ENCODE peak calls at places on chromosomes 5 and 9, in six cellular contexts. One of them, this sample, is unnamed.

GRCh38 chr5:13478831-13479465 is 465.5 kb downstream of the DNAH5 start:
- DNase-seq in WTC11: peak; percentile 32
- DNase-seq in endothelial cell: peak; percentile 47
- DNase-seq in AG04449: no peak
- DNase-seq in AG09319: no peak
- DNase-seq in neural progenitor cell: peak; percentile 73
- DNase-seq in this sample: peak; percentile 31

GRCh38 chr5:110760158-110760557 is 21.4 kb downstream of the SLC25A46 start:
- DNase-seq in endothelial cell: no peak
- DNase-seq in AG04449: no peak
- DNase-seq in AG09319: no peak
- DNase-seq in WTC11: no peak
- DNase-seq in neural progenitor cell: no peak
- DNase-seq in this sample: no peak

GRCh38 chr5:62432618-62433064 is 20.1 kb downstream of the IPO11 start:
- DNase-seq in neural progenitor cell: no peak
- DNase-seq in AG09319: no peak
- DNase-seq in WTC11: no peak
- DNase-seq in AG04449: no peak
- DNase-seq in endothelial cell: no peak
- DNase-seq in this sample: no peak

GRCh38 chr5:147417133-147417813 is 92.6 kb downstream of the DPYSL3 start:
- DNase-seq in AG09319: peak; percentile 82
- DNase-seq in neural progenitor cell: no peak
- DNase-seq in WTC11: no peak
- DNase-seq in endothelial cell: no peak
- DNase-seq in AG04449: no peak
- DNase-seq in this sample: no peak

GRCh38 chr5:178551059-178551458 is 39.1 kb downstream of the COL23A1 start:
- DNase-seq in WTC11: no peak
- DNase-seq in AG09319: no peak
- DNase-seq in neural progenitor cell: no peak
- DNase-seq in endothelial cell: no peak
- DNase-seq in AG04449: no peak
- DNase-seq in this sample: no peak

GRCh38 chr5:82164109-82164956 is 113.8 kb downstream of the RPS23 start:
- DNase-seq in WTC11: no peak
- DNase-seq in AG04449: no peak
- DNase-seq in AG09319: no peak
- DNase-seq in neural progenitor cell: no peak
- DNase-seq in endothelial cell: no peak
- DNase-seq in this sample: no peak

GRCh38 chr5:35029333-35029732 is 18.4 kb downstream of the AGXT2 start:
- DNase-seq in WTC11: no peak
- DNase-seq in AG09319: no peak
- DNase-seq in endothelial cell: no peak
- DNase-seq in AG04449: no peak
- DNase-seq in neural progenitor cell: no peak
- DNase-seq in this sample: no peak

GRCh38 chr5:17289681-17290619 is 72.5 kb downstream of the BASP1 start:
- DNase-seq in AG04449: peak; percentile 19
- DNase-seq in endothelial cell: no peak
- DNase-seq in neural progenitor cell: no peak
- DNase-seq in AG09319: no peak
- DNase-seq in WTC11: no peak
- DNase-seq in this sample: no peak

GRCh38 chr5:142133382-142134206 is 25.0 kb downstream of the NDFIP1 start:
- DNase-seq in WTC11: no peak
- DNase-seq in neural progenitor cell: no peak
- DNase-seq in endothelial cell: no peak
- DNase-seq in AG09319: no peak
- DNase-seq in AG04449: no peak
- DNase-seq in this sample: no peak

GRCh38 chr9:15357050-15357653 is 50.1 kb upstream of the TTC39B start:
- DNase-seq in endothelial cell: peak; percentile 10
- DNase-seq in neural progenitor cell: peak; percentile 8
- DNase-seq in AG04449: no peak
- DNase-seq in AG09319: no peak
- DNase-seq in WTC11: peak; percentile 58
- DNase-seq in this sample: no peak

GRCh38 chr5:141513021-141513626 is 24.2 kb downstream of the PCDHGC5 start:
- DNase-seq in neural progenitor cell: peak; percentile 81
- DNase-seq in AG09319: no peak
- DNase-seq in AG04449: no peak
- DNase-seq in WTC11: peak; percentile 51
- DNase-seq in endothelial cell: peak; percentile 62
- DNase-seq in this sample: peak; percentile 75

GRCh38 chr5:61327761-61328753 is 4.0 kb upstream of the ZSWIM6 start:
- DNase-seq in WTC11: no peak
- DNase-seq in endothelial cell: no peak
- DNase-seq in AG04449: no peak
- DNase-seq in AG09319: no peak
- DNase-seq in neural progenitor cell: no peak
- DNase-seq in this sample: no peak
- TF ChIP-seq CTCF in WTC11: no peak
- TF ChIP-seq CTCF in endothelial cell: no peak
- TF ChIP-seq CTCF in AG04449: no peak
- TF ChIP-seq CTCF in AG09319: no peak
- TF ChIP-seq CTCF in neural progenitor cell: peak; percentile 33
- TF ChIP-seq CTCF in this sample: no peak

DNA sequence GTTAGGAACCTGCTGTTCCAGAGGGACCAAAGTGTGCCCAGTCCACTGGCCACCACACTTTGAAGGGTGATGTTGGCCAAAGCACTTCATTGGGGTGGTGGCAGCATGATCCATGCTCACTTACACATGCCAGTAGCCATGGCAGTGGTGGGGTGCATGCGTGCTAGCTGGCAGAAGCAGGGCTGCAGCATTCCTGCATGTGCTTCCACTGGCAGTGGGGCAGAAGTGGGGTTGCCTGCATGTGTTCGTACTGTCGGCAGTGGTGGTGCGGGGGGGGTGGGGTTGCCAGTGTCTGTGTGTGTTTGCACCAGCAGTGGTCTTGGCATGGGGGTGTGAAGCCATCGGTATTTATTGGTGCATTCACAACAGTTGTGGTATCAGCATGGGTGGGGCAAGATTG is 260.3 kb upstream of the ANKH start:
- DNase-seq in endothelial cell: no peak
- DNase-seq in WTC11: no peak
- DNase-seq in AG04449: no peak
- DNase-seq in AG09319: no peak
- DNase-seq in neural progenitor cell: no peak
- DNase-seq in this sample: no peak
- TF ChIP-seq CTCF in endothelial cell: no peak
- TF ChIP-seq CTCF in WTC11: no peak
- TF ChIP-seq CTCF in AG04449: no peak
- TF ChIP-seq CTCF in AG09319: no peak
- TF ChIP-seq CTCF in neural progenitor cell: no peak
- TF ChIP-seq CTCF in this sample: no peak

DNA sequence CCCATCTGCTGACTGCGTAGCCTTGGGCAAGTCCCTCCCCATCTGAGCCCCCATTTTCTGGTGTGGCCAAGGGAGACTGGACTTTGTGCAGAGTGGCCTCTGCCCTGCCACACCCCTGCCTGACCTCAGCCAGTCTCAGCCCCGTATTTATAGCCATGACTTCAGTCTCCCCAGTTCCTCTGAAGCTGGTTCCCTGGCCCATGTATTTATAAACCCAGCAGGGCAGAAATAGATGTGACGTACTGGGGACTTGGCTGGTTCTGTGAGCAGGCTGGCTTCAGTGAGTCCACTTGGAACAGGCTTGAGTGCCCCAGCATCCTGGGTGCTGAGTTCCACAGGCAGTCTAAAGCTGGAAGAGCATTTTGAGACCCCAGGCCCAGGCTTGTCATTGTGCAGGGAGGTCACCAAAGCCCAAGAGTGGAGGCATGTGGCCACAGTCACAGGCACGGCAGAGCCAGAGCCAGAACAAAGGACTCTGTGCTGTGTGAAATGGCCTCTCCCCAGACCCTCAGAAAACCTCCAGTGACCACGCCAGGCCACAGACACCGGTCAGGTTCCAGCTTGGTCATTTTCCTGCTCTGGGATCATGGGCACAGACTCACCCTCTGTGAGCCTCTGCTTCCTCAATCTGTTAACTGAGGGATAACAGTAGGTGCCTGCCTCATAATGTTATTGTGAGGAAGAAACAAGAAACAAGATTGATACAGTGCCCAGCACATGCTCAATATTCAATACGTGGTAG is 30.4 kb upstream of the SYNPO start:
- DNase-seq in WTC11: no peak
- DNase-seq in neural progenitor cell: no peak
- DNase-seq in endothelial cell: no peak
- DNase-seq in AG09319: no peak
- DNase-seq in AG04449: no peak
- DNase-seq in this sample: no peak
- TF ChIP-seq CTCF in WTC11: no peak
- TF ChIP-seq CTCF in neural progenitor cell: no peak
- TF ChIP-seq CTCF in endothelial cell: no peak
- TF ChIP-seq CTCF in AG09319: no peak
- TF ChIP-seq CTCF in AG04449: no peak
- TF ChIP-seq CTCF in this sample: no peak

GRCh38 chr5:167244583-167244982 is 1046.9 kb upstream of the WWC1 start:
- DNase-seq in endothelial cell: peak; percentile 26
- DNase-seq in AG09319: no peak
- DNase-seq in WTC11: peak; percentile 65
- DNase-seq in AG04449: no peak
- DNase-seq in neural progenitor cell: peak; percentile 80
- DNase-seq in this sample: peak; percentile 32
- TF ChIP-seq CTCF in endothelial cell: no peak
- TF ChIP-seq CTCF in AG09319: no peak
- TF ChIP-seq CTCF in WTC11: peak; percentile 39
- TF ChIP-seq CTCF in AG04449: peak; percentile 58
- TF ChIP-seq CTCF in neural progenitor cell: peak; percentile 83
- TF ChIP-seq CTCF in this sample: peak; percentile 43

DNA sequence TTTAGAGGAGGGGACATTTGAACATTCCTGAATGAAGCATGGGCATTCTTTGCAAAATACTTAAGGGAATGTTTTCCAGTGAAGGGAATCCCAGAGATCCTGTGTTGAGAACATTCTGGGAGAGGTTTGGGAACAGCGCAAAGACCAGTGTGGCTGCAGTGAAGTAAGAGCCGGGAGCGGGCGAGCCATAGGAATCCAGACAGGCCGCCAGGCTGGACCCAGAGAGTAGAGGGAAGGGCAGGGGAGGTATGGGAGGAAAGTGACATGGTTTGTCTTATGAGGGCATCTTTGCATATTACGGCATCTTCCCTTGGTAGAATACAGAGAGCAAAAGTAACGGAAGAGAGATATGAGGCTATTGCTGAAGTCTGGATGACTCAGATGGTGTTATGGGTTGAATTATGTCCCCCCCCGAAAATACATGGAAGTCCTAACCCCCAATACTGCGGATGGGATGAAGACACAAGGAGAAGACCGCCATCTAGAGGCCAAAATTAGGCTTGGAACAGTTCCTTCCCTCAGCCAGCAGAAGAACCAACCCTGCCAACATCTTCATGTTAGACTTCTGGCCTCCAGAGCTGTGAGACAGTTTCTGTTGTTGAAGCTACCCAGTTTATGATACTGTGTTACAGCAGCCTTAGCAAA is 268.2 kb downstream of the MAST4 start:
- DNase-seq in endothelial cell: peak; percentile 34
- DNase-seq in neural progenitor cell: no peak
- DNase-seq in AG04449: no peak
- DNase-seq in WTC11: peak; percentile 40
- DNase-seq in AG09319: peak; percentile 5
- DNase-seq in this sample: no peak
- TF ChIP-seq CTCF in endothelial cell: peak; percentile 45
- TF ChIP-seq CTCF in neural progenitor cell: peak; percentile 26
- TF ChIP-seq CTCF in AG04449: peak; percentile 60
- TF ChIP-seq CTCF in WTC11: peak; percentile 56
- TF ChIP-seq CTCF in AG09319: peak; percentile 72
- TF ChIP-seq CTCF in this sample: no peak

DNA sequence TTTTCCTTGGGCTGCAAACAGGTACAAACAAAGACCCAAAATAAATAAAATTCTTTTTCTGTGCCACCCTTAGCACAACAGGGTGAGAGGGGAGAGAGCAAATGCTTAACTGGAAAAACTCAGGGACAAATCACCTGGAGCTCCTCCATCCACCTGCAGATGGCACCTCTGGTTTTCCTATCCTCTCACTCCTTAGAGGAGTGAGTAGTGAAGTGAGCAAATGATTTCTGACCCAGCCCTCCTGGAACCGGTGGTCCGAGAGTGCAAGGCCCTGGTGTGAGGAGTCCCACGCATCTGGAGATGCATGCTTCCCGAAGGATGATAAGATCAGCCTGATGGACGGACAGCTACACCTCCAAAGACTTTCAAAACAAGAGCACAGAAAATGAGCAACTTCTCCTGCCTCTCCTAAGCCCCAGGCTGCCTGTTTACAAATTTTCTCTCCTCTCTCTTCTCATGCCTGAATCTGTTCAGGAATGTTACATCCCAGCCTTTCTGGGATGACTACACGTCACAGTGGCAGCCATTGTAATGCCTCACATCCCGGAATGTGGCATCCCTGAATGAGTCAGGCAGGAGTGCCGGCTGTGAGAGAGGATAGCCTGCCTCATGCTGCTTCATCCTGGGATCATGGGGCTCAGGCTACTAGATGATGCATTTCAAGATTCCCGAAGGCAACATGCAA is 86.4 kb downstream of the ADRB2 start:
- DNase-seq in AG04449: peak; percentile 93
- DNase-seq in WTC11: peak; percentile 55
- DNase-seq in endothelial cell: no peak
- DNase-seq in AG09319: peak; percentile 76
- DNase-seq in neural progenitor cell: peak; percentile 87
- DNase-seq in this sample: no peak
- TF ChIP-seq CTCF in AG04449: peak; percentile 23
- TF ChIP-seq CTCF in WTC11: peak; percentile 0
- TF ChIP-seq CTCF in endothelial cell: no peak
- TF ChIP-seq CTCF in AG09319: peak; percentile 5
- TF ChIP-seq CTCF in neural progenitor cell: peak; percentile 39
- TF ChIP-seq CTCF in this sample: no peak

DNA sequence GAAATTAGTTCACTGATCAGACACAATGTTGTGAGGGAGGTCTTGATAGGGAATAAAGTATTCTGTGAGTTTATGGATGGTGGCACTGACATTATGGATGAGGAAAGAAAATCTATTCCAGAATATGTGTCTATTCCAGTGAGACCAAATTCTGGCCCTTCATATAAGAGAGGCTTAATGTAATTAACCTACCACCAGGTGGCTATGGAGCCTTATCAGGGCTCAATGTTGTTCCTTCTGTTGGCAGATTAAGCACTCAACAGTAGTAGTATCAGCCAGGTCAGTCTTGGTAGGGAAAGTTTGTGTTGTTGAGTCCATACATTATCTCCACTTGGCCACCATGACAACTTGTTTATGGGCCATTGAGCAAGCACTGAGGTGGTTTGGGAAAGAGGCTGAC is 41.7 kb upstream of the BARX1 start:
- DNase-seq in endothelial cell: no peak
- DNase-seq in AG09319: no peak
- DNase-seq in AG04449: no peak
- DNase-seq in WTC11: no peak
- DNase-seq in neural progenitor cell: peak; percentile 18
- DNase-seq in this sample: no peak
- TF ChIP-seq CTCF in endothelial cell: no peak
- TF ChIP-seq CTCF in AG09319: no peak
- TF ChIP-seq CTCF in AG04449: no peak
- TF ChIP-seq CTCF in WTC11: no peak
- TF ChIP-seq CTCF in neural progenitor cell: peak; percentile 5
- TF ChIP-seq CTCF in this sample: no peak